ENCODE peak calls at places on chromosomes 16 and 17, in ten cellular contexts. D is AG04450; L is psoas muscle; P is mammary epithelial cell; A is heart left ventricle; K is stomach; U is endodermal cell; T is IMR-90; G is CD8-positive, alpha-beta T cell; H is ascending aorta. N is an unnamed sample.

GRCh38 chr16:57187508-57187854 is 1.4 kb downstream of the RSPRY1 start:
- DNase-seq in K (no peak), D (no peak), A (no peak), T (no peak), U (peak), L (no peak), P (no peak), G (no peak), H (no peak), N (no peak)

GRCh38 chr16:81099958-81100357 is 3.8 kb upstream of the GCSH start:
- DNase-seq in P (no peak), D (no peak), A (no peak), G (no peak), U (no peak), K (no peak), L (no peak), T (no peak), H (no peak), N (no peak)

GRCh38 chr17:82804442-82805191 is 35.2 kb downstream of the ZNF750 start:
- DNase-seq in D (no peak), P (no peak), A (peak), G (no peak), U (no peak), T (peak), L (peak), K (peak), H (peak), N (peak)

GRCh38 chr16:86072328-86073102 is 173.6 kb downstream of the IRF8 start:
- DNase-seq in G (peak), T (peak), U (peak), L (peak), A (peak), P (peak), H (no peak), K (peak), D (peak), N (peak)

GRCh38 chr16:15792563-15792971 is 64.3 kb downstream of the MYH11 start:
- DNase-seq in K (no peak), L (no peak), A (no peak), H (no peak), P (no peak), U (no peak), T (no peak), G (no peak), D (no peak), N (no peak)

GRCh38 chr16:67466581-67466980 is 14.4 kb downstream of the ATP6V0D1 start:
- DNase-seq in U (no peak), T (no peak), H (no peak), L (no peak), P (no peak), G (no peak), D (no peak), K (no peak), A (no peak), N (no peak)

GRCh38 chr17:2402517-2402916 is 1.7 kb upstream of the MNT start:
- DNase-seq in T (no peak), A (peak), D (no peak), P (no peak), L (no peak), G (no peak), U (no peak), K (no peak), H (no peak), N (no peak)

GRCh38 chr16:52578007-52578828 is 31.3 kb upstream of the TOX3 start:
- DNase-seq in A (no peak), D (no peak), H (no peak), L (no peak), P (no peak), T (no peak), K (peak), U (no peak), G (no peak), N (no peak)

GRCh38 chr16:66549284-66550131 is at the start of gene TK2:
- DNase-seq in U (peak), T (peak), K (peak), A (peak), L (peak), G (peak), D (peak), H (peak), P (peak), N (peak)

GRCh38 chr16:14249291-14250032 is 178.3 kb downstream of the MRTFB start:
- DNase-seq in D (no peak), G (peak), L (no peak), T (peak), P (peak), A (peak), H (no peak), K (peak), U (peak), N (no peak)

GRCh38 chr16:12896562-12896961 is 4.8 kb upstream of the SHISA9 start:
- DNase-seq in T (no peak), H (no peak), P (peak), U (peak), L (no peak), K (no peak), A (no peak), D (no peak), G (no peak), N (no peak)

GRCh38 chr16:50284131-50284911 is 18.0 kb downstream of the ADCY7 start:
- DNase-seq in T (no peak), U (no peak), D (no peak), H (no peak), K (peak), L (peak), A (no peak), G (peak), P (no peak), N (no peak)

GRCh38 chr17:55336426-55336825 is 71.7 kb downstream of the HLF start:
- DNase-seq in P (no peak), L (no peak), A (no peak), K (no peak), D (no peak), G (no peak), T (no peak), U (peak), H (no peak), N (no peak)

GRCh38 chr16:81703177-81704155 is 75.6 kb upstream of the PLCG2 start:
- DNase-seq in H (no peak), P (peak), G (no peak), U (no peak), T (peak), D (no peak), L (no peak), K (no peak), A (no peak), N (no peak)

GRCh38 chr17:4573682-4574081 is 10.6 kb upstream of the SMTNL2 start:
- DNase-seq in L (peak), H (no peak), A (peak), U (no peak), T (no peak), G (peak), P (peak), K (no peak), D (no peak), N (no peak)

GRCh38 chr16:35631261-35631945 is 2172.0 kb downstream of the TP53TG3F start:
- DNase-seq in P (no peak), A (no peak), U (no peak), D (no peak), H (no peak), L (no peak), K (no peak), G (no peak), T (no peak), N (no peak)

GRCh38 chr16:82093901-82094300 is 58.8 kb downstream of the HSD17B2 start:
- DNase-seq in T (no peak), D (no peak), G (no peak), K (no peak), L (no peak), A (no peak), P (peak), U (no peak), H (no peak), N (no peak)

GRCh38 chr16:48101069-48101674 is 54.6 kb downstream of the ABCC12 start:
- DNase-seq in A (no peak), D (no peak), K (no peak), L (no peak), T (no peak), G (no peak), P (peak), U (no peak), H (no peak), N (no peak)

GRCh38 chr16:80040814-80041213 is 440.3 kb upstream of the MAF start:
- DNase-seq in H (no peak), U (no peak), P (peak), K (no peak), T (no peak), A (no peak), G (no peak), L (no peak), D (no peak), N (no peak)

GRCh38 chr17:46833840-46834208 is 15.3 kb upstream of the WNT3 start:
- DNase-seq in A (no peak), H (no peak), U (no peak), L (no peak), G (no peak), P (no peak), T (no peak), K (no peak), D (no peak), N (no peak)

GRCh38 chr17:18159551-18160120 is 24.0 kb upstream of the ALKBH5 start:
- DNase-seq in H (no peak), G (no peak), A (no peak), D (no peak), U (no peak), P (no peak), L (no peak), T (peak), K (no peak), N (no peak)

GRCh38 chr16:52563767-52564611 is 17.0 kb upstream of the TOX3 start:
- DNase-seq in K (no peak), U (no peak), D (no peak), H (no peak), L (no peak), G (no peak), T (no peak), A (no peak), P (no peak), N (no peak)

GRCh38 chr17:45224671-45225050 is 3.0 kb downstream of the FMNL1 start:
- DNase-seq in H (peak), P (no peak), L (no peak), U (no peak), K (no peak), A (no peak), G (peak), T (no peak), D (no peak), N (no peak)

GRCh38 chr16:89613954-89614459 is 565 bp downstream of the DPEP1 start:
- DNase-seq in U (no peak), T (no peak), P (no peak), L (no peak), K (no peak), D (no peak), G (no peak), A (no peak), H (no peak), N (no peak)

DNA sequence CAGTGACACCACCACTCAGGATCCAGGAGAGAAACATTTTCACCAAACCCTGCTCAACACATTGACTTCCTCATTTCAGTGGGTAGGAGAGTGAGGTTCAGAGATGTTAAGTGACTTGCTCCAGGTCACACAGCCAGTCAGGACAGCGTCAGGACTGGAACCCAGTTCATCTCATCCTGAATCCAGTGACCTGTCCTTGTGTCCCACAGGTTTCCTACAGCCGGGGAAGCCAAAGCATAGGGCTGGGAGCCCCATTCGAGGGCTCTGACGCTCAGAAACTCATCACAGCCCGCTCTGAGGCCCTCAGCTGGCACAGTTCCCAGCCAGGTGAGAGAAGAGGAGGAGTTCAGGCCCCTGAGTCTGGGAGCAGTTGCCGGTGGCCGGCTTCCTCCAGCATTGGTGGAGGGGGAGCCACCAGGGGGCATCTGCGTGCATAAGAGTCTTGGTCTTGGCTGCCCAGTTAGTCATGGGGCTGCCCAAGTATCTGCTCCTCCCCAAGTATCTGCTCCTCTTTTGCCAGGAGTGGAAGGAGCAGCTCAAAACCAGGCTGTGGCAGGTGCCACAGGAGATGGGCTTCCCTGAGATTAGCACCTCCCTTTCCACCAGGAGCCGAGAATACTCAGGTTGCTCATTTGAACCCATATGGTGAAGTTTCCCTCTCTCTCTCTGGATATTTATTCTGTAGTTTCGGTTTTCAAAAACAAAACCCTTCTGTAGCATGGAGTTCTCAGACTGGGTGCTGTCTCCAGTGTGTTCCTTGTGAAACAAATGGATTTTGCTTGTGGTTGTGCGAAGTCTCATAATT is 56.0 kb downstream of the TNFRSF13B start:
- DNase-seq in H (peak), D (peak), T (peak), K (peak), U (peak), L (no peak), P (peak), A (no peak), G (no peak), N (peak)
- TF ChIP-seq CTCF in H (peak), D (peak), T (peak), K (no peak), U (peak), L (peak), P (peak), A (peak), G (no peak), N (peak)

GRCh38 chr17:58376472-58376921 is 24.5 kb upstream of the SUPT4H1 start:
- DNase-seq in D (no peak), G (no peak), H (no peak), K (no peak), L (no peak), P (no peak), T (no peak), A (no peak), U (peak), N (no peak)
- H3K4me3 ChIP-seq in D (no peak), G (no peak), H (no peak), K (no peak), L (no peak), P (no peak), T (no peak), A (no peak), U (no peak), N (no peak)

DNA sequence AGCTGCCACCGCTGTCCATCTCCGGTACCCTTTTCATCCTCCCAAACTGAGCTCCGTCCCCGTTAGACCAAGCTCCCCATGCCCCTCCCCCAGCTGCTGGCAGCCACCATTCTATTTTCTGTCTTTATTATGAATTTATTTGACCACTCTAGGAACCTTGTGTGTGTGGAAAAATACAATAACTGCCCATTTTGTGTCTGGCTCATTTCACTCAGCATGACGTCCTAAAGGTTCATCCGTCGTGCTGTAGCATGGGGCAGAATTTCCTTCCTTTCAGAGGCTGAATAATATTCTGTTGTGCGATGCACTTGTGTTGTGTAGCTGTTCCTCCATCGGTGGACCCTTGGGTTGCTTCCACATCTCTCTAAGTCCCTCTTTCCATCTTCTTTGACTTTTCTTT is 263.1 kb downstream of the SEC14L1 start:
- DNase-seq in T (no peak), H (no peak), A (no peak), L (no peak), P (no peak), U (no peak), G (no peak), D (no peak), K (no peak), N (no peak)
- H3K27ac ChIP-seq in T (peak), H (peak), A (peak), L (no peak), P (no peak), U (no peak), G (peak), D (peak), K (peak), N (no peak)

GRCh38 chr16:19997264-19997663 is 76.4 kb downstream of the GPR139 start:
- DNase-seq in D (no peak), G (no peak), T (no peak), A (no peak), L (no peak), P (no peak), K (no peak), U (no peak), H (no peak), N (no peak)

GRCh38 chr16:20004931-20005330 is 68.8 kb downstream of the GPR139 start:
- DNase-seq in A (no peak), K (no peak), L (no peak), P (no peak), D (no peak), U (peak), H (no peak), T (no peak), G (no peak), N (no peak)

GRCh38 chr16:19997734-19998133 is 76.0 kb downstream of the GPR139 start:
- DNase-seq in K (no peak), L (no peak), T (no peak), H (no peak), D (no peak), A (no peak), U (no peak), G (no peak), P (no peak), N (no peak)

GRCh38 chr16:20001856-20002707 is 71.6 kb downstream of the GPR139 start:
- DNase-seq in P (no peak), A (no peak), K (no peak), L (no peak), D (no peak), U (no peak), G (no peak), T (no peak), H (no peak), N (no peak)

DNA sequence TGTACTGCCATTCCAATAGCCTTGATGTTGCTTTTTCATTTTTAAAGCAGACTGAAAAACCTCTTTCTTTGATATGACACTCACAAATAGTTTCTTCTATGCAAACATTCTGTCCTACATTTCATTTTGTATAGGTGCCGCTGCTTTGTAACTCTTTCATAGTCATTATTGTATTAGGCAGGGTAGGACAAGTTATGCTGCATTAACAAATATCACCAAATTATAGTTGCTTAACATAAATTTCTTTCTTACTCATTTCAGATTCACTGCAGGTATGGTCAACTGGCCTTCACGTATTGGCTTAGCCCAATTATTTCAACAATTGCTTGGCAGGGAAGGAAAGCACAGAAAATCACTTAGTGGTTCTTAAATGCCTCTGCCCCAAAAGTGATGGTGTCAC is 70.8 kb downstream of the GPR139 start:
- DNase-seq in K (no peak), U (no peak), H (no peak), P (no peak), G (no peak), T (no peak), L (no peak), A (no peak), D (no peak), N (no peak)
- TF ChIP-seq CTCF in K (no peak), U (no peak), H (no peak), P (no peak), G (no peak), T (no peak), L (no peak), A (no peak), D (no peak), N (no peak)

GRCh38 chr17:37743612-37743874 is 1.3 kb downstream of the HNF1B start:
- DNase-seq in H (no peak), A (no peak), P (no peak), U (peak), K (peak), T (no peak), L (no peak), G (no peak), D (no peak), N (no peak)
- H3K4me3 ChIP-seq in H (peak), A (peak), P (no peak), U (peak), K (peak), T (no peak), L (peak), G (peak), D (no peak), N (peak)

DNA sequence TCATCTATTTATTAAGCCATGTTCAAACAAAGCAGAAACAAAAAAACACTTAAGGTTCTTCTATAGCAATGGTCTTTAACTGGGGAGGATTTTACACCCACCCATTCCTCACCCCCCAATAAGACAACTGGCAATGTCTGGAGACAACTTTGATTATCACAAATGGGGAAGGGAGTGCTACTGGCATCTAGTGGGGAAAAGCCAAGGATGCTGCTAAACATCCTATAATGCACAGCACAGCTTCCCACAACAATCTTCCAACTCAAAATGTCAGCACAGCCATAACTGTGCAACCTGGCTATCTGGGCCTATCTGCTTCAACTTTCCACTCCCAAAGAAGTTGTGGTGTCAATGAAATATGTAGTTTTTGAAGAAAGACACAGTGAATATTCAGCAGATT is 1044.4 kb downstream of the CDH8 start:
- DNase-seq in K (no peak), G (no peak), U (no peak), A (no peak), D (no peak), T (no peak), P (no peak), L (no peak), H (no peak), N (no peak)
- H3K27ac ChIP-seq in K (no peak), G (no peak), U (no peak), A (no peak), D (no peak), T (no peak), P (no peak), L (no peak), H (no peak), N (no peak)

GRCh38 chr16:4474192-4474961 is at the start of gene NMRAL1:
- DNase-seq in U (peak), H (peak), T (peak), A (peak), P (peak), G (peak), L (peak), K (peak), D (no peak), N (peak)
- TF ChIP-seq CTCF in U (peak), H (no peak), T (no peak), A (no peak), P (no peak), G (no peak), L (no peak), K (no peak), D (no peak), N (no peak)

GRCh38 chr16:22103371-22103890 is 11.1 kb downstream of the VWA3A start:
- DNase-seq in G (no peak), U (no peak), P (no peak), K (no peak), H (no peak), D (no peak), L (no peak), A (no peak), T (no peak), N (no peak)

GRCh38 chr16:22093952-22094351 is 1.6 kb downstream of the VWA3A start:
- DNase-seq in D (no peak), H (no peak), T (no peak), L (no peak), K (no peak), U (no peak), P (no peak), A (no peak), G (no peak), N (no peak)

GRCh38 chr16:22098538-22099255 is 6.4 kb downstream of the VWA3A start:
- DNase-seq in H (no peak), D (no peak), U (peak), L (no peak), G (no peak), T (peak), A (no peak), K (no peak), P (peak), N (no peak)

DNA sequence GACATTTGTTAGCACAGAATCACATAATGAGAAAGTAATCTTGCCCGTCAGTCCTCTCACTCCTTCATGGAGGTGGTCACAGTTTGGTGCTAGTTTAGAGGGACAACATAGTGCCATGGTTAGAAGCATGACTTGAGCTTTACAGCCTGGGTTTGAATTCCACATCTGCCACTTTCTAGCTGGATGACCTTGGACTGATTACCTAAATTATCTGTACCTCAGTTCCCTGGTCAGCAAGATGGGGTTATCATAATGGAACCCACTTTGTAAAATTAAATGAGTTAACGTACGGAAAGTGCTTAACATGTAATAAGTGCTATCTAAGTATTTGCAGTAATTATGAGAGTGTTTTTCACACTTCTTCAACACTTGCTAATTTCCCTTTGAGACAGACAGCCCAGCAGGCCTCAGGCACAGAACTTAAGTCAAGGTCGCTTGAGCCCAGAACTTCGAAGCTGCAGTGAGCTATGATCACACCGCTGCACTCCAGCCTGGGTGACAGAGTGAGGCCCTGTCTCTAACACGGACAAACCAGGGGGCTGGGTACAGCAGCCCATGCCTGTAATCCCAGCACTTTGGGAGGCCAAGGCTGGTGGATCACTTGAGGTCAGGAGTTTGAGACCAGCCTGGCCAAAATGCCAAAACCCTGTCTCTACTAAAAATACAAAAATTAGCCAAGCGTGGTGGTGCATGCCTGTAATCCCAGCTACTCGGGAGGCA is 7.1 kb downstream of the VWA3A start:
- DNase-seq in H (no peak), D (no peak), A (no peak), K (no peak), T (no peak), U (no peak), L (no peak), G (no peak), P (no peak), N (no peak)
- H3K4me3 ChIP-seq in H (no peak), D (no peak), A (no peak), K (no peak), T (no peak), U (no peak), L (no peak), G (no peak), P (no peak), N (no peak)

N was measured in dorsolateral prefrontal cortex.